ENCODE peak calls at places on chromosomes 4 and X, in ten cellular contexts. Q is body of pancreas; Z is HL-60; B is RWPE1; L is CD8-positive, alpha-beta T cell; O is HCT116; P is fibroblast of pulmonary artery; C is omental fat pad; M is H9; J is gastrocnemius medialis. V is an unnamed sample.

GRCh38 chr4:95537181-95537580 is 11.6 kb downstream of the UNC5C start:
- DNase-seq in Q (no peak), Z (no peak), O (no peak), P (no peak), C (no peak), B (no peak), L (no peak), M (no peak), J (no peak), V (peak)

GRCh38 chr4:75122424-75123014 is 189.6 kb downstream of the PARM1 start:
- DNase-seq in B (no peak), P (no peak), Q (no peak), M (no peak), C (no peak), O (no peak), Z (no peak), J (no peak), L (no peak), V (no peak)

GRCh38 chr4:161629694-161630441 is 533.9 kb downstream of the FSTL5 start:
- DNase-seq in Z (no peak), Q (no peak), O (no peak), P (no peak), L (no peak), B (peak), J (no peak), M (no peak), C (no peak), V (no peak)

GRCh38 chrX:130738638-130739195 is 164.3 kb downstream of the ENOX2 start:
- DNase-seq in J (no peak), O (no peak), P (no peak), M (peak), Q (no peak), B (no peak), C (no peak), Z (no peak), L (no peak), V (no peak)

GRCh38 chr4:146132445-146132844 is 43.1 kb upstream of the LSM6 start:
- DNase-seq in P (no peak), M (no peak), L (no peak), O (no peak), Q (no peak), J (no peak), Z (no peak), C (no peak), B (peak), V (no peak)

GRCh38 chr4:95170176-95170575 is 378.6 kb downstream of the UNC5C start:
- DNase-seq in B (no peak), Z (no peak), C (no peak), Q (no peak), O (no peak), P (no peak), J (no peak), L (no peak), M (no peak), V (no peak)

GRCh38 chrX:67717571-67717970 is 173.8 kb downstream of the AR start:
- DNase-seq in B (no peak), Q (no peak), M (no peak), C (no peak), P (no peak), O (no peak), J (no peak), L (no peak), Z (no peak), V (no peak)

GRCh38 chr4:38275331-38275821 is 315.2 kb downstream of the PTTG2 start:
- DNase-seq in L (no peak), C (no peak), Q (no peak), P (no peak), Z (peak), B (peak), M (no peak), O (peak), J (no peak), V (no peak)

GRCh38 chr4:125789018-125789417 is 474.3 kb downstream of the FAT4 start:
- DNase-seq in C (no peak), P (peak), O (no peak), Q (no peak), M (no peak), Z (no peak), B (no peak), L (no peak), J (no peak), V (no peak)

GRCh38 chr4:125784741-125785140 is 470.0 kb downstream of the FAT4 start:
- DNase-seq in Z (no peak), C (no peak), Q (no peak), O (no peak), P (no peak), M (no peak), L (no peak), B (no peak), J (no peak), V (no peak)

GRCh38 chr4:125787707-125788106 is 473.0 kb downstream of the FAT4 start:
- DNase-seq in P (no peak), L (no peak), O (no peak), Q (no peak), J (no peak), C (no peak), Z (no peak), B (no peak), M (no peak), V (no peak)
- TF ChIP-seq CTCF in P (no peak), L (no peak), O (no peak), Q (no peak), J (no peak), C (no peak), Z (no peak), B (no peak), M (no peak), V (no peak)

GRCh38 chr4:138062929-138063328 is 179.2 kb downstream of the SLC7A11 start:
- DNase-seq in B (peak), P (peak), O (no peak), M (peak), Z (no peak), J (no peak), L (no peak), C (no peak), Q (no peak), V (no peak)
- TF ChIP-seq CTCF in B (no peak), P (peak), O (no peak), M (peak), Z (no peak), J (no peak), L (no peak), C (no peak), Q (no peak), V (no peak)

DNA sequence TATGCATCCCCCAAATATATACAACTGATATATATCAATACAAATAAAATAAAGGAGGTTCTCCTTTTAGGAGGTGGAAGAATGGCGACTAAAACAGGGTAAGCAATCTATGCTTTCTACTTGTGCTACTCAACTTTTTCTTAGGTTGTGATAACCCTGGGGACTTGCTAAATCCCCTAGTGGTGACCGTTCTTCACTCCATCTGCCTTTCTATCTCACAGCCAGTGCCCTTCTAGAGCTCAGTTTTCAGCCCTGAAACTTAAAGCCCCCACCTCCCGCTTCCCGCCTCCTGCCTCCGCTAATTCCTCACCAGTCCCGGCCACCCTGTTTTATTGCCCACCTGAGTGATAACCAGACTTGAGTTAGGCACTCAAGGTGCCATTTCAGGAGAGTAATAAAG is 15.5 kb upstream of the ESX1 start:
- DNase-seq in B (no peak), L (no peak), Q (no peak), O (no peak), Z (no peak), C (no peak), M (no peak), P (no peak), J (no peak), V (no peak)
- TF ChIP-seq CTCF in B (no peak), L (no peak), Q (no peak), O (no peak), Z (no peak), C (no peak), M (peak), P (no peak), J (no peak), V (no peak)

GRCh38 chr4:76987153-76987562 is 37.6 kb downstream of the SEPTIN11 start:
- DNase-seq in Q (peak), L (no peak), B (no peak), Z (no peak), C (no peak), P (peak), J (no peak), M (no peak), O (no peak), V (no peak)
- TF ChIP-seq CTCF in Q (peak), L (no peak), B (no peak), Z (no peak), C (no peak), P (peak), J (no peak), M (no peak), O (no peak), V (no peak)

GRCh38 chr4:143377635-143378099 is 41.0 kb downstream of the GAB1 start:
- DNase-seq in M (no peak), J (no peak), B (no peak), L (no peak), P (no peak), Z (no peak), O (no peak), Q (no peak), C (no peak), V (no peak)

GRCh38 chr4:143374771-143375170 is 38.1 kb downstream of the GAB1 start:
- DNase-seq in L (no peak), C (no peak), J (no peak), P (no peak), O (no peak), B (no peak), Z (no peak), M (no peak), Q (no peak), V (no peak)

GRCh38 chr4:143380651-143381050 is 44.0 kb downstream of the GAB1 start:
- DNase-seq in P (no peak), C (no peak), L (no peak), J (no peak), M (no peak), O (no peak), B (no peak), Z (no peak), Q (no peak), V (no peak)

GRCh38 chr4:143372093-143372915 is 35.6 kb downstream of the GAB1 start:
- DNase-seq in B (no peak), L (no peak), Q (no peak), O (no peak), P (no peak), C (no peak), Z (no peak), M (no peak), J (no peak), V (no peak)

GRCh38 chr4:143375326-143376073 is 38.8 kb downstream of the GAB1 start:
- DNase-seq in L (no peak), Q (no peak), P (peak), O (peak), C (no peak), M (peak), B (no peak), J (no peak), Z (peak), V (peak)
- TF ChIP-seq CTCF in L (no peak), Q (peak), P (peak), O (peak), C (no peak), M (peak), B (peak), J (peak), Z (peak), V (no peak)

GRCh38 chrX:54452920-54453319 is 12.7 kb downstream of the TSR2 start:
- DNase-seq in B (no peak), L (no peak), J (no peak), P (peak), M (peak), Q (no peak), O (no peak), C (no peak), Z (no peak), V (peak)
- TF ChIP-seq CTCF in B (no peak), L (no peak), J (no peak), P (peak), M (peak), Q (no peak), O (peak), C (no peak), Z (no peak), V (peak)

DNA sequence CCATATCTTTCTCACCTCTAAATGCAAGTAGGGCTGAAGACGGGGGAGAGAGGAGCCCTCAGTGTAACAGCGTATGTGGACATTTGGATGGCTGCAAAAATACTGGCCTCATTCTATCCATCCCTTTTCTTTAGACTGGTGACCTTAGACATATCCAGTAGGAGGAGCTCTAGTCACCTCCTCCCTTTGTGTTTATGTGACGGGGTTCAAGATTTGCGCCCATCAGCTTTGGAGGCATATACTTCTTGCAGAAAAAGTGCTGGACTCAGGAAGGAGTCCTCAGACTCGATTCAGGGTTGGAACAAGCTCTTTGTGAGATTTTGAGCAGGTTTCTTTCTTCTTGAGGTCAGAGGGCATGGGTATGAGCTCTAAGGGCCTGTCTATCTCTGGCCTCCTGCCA is 86.2 kb downstream of the MAMLD1 start:
- DNase-seq in Z (no peak), C (no peak), O (no peak), M (no peak), P (no peak), Q (no peak), L (no peak), J (no peak), B (no peak), V (no peak)
- TF ChIP-seq CTCF in Z (no peak), C (no peak), O (no peak), M (peak), P (no peak), Q (no peak), L (no peak), J (no peak), B (no peak), V (no peak)

GRCh38 chr4:21765810-21766407 is 182.7 kb downstream of the KCNIP4 start:
- DNase-seq in Q (peak), Z (peak), O (peak), B (peak), M (peak), C (no peak), L (no peak), J (no peak), P (peak), V (peak)
- TF ChIP-seq CTCF in Q (peak), Z (peak), O (peak), B (peak), M (peak), C (no peak), L (peak), J (peak), P (peak), V (peak)

DNA sequence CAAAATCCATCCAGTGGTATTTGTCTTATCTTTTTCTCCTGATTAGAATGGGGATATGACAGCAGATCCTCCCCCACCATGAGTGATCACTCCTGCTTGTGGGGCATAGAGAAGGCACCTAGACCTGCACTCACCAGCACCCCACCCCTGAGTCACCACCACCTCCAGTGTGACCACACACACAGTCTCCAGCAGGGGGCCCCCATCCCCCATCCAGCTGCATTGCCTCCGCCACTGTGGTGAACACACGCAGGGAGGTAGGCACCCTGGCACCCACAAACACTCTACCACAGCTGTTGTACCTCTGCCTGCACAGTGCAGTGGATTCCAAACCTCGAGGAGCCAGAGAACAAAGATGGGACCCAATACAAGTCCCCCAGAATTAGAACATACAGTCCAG is 9.0 kb upstream of the MAGEA8 start:
- DNase-seq in Q (peak), B (peak), J (no peak), O (peak), C (no peak), M (peak), L (peak), P (peak), Z (peak), V (peak)
- TF ChIP-seq CTCF in Q (peak), B (no peak), J (no peak), O (peak), C (no peak), M (peak), L (no peak), P (peak), Z (no peak), V (peak)

GRCh38 chr4:120057416-120057815 is 9.2 kb downstream of the MAD2L1 start:
- DNase-seq in O (no peak), L (no peak), Z (no peak), C (no peak), M (no peak), B (no peak), P (no peak), J (no peak), Q (no peak), V (no peak)

GRCh38 chr4:120066525-120067333 is at the start of gene MAD2L1:
- DNase-seq in O (peak), M (peak), Z (peak), L (peak), C (peak), Q (peak), P (peak), J (peak), B (peak), V (peak)

GRCh38 chr4:120064887-120065286 is 1.8 kb downstream of the MAD2L1 start:
- DNase-seq in P (no peak), J (no peak), C (no peak), M (no peak), O (no peak), Z (no peak), Q (no peak), B (no peak), L (no peak), V (no peak)

GRCh38 chr4:120066182-120066524 is 495 bp downstream of the MAD2L1 start:
- DNase-seq in P (no peak), O (no peak), C (no peak), Z (peak), J (no peak), L (no peak), Q (no peak), M (no peak), B (peak), V (no peak)

DNA sequence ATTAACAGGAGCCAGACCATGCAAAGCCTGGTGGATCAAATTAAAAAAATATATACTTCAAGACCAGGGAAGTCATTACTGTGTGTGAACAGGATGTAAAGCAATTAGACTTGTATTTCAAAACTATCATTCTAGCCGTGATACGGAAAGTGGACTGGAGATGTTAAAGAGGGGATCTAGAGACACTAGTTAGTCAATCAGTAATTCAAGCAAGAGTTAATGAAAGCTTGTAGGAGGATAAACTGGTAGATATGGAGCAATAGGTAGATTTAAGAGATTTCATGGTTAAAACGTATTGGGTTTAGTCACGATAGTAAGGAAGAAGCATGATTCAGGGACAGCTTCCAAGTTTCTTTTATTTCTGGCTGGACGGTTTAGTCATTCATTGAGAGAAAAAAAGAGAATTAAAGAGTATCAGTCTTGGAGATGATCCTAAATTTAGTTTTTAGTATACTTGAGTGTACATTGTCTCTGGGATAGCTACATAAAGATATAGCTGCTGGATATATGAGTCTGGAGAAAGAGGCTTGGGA is 3.9 kb downstream of the MAD2L1 start:
- DNase-seq in P (no peak), C (no peak), Z (no peak), Q (no peak), J (no peak), M (no peak), L (no peak), O (no peak), B (no peak), V (no peak)
- TF ChIP-seq CTCF in P (no peak), C (no peak), Z (no peak), Q (no peak), J (no peak), M (no peak), L (no peak), O (no peak), B (no peak), V (no peak)

V was measured in glutamatergic neuron.